ENCODE peak calls at places on chromosomes 11 and 22, in four cellular contexts. One of them, this sample, is unnamed.

GRCh38 chr11:61254403-61255025 is 13.5 kb downstream of the PGA5 start:
- DNase-seq in EH: peak; percentile 72
- DNase-seq in NCI-H1417: peak; percentile 22
- DNase-seq in activated CD4-positive, alpha-beta T cell treated with anti-CD3 and anti-CD28 coated beads for 24 hours: peak; percentile 59
- DNase-seq in this sample: no peak

GRCh38 chr11:1120532-1121342 is 37.0 kb upstream of the MUC5AC start:
- DNase-seq in EH: no peak
- DNase-seq in NCI-H1417: no peak
- DNase-seq in activated CD4-positive, alpha-beta T cell treated with anti-CD3 and anti-CD28 coated beads for 24 hours: no peak
- DNase-seq in this sample: peak; percentile 14

GRCh38 chr11:1604181-1604580 is 4.1 kb downstream of the KRTAP5-3 start:
- DNase-seq in EH: no peak
- DNase-seq in NCI-H1417: no peak
- DNase-seq in activated CD4-positive, alpha-beta T cell treated with anti-CD3 and anti-CD28 coated beads for 24 hours: no peak
- DNase-seq in this sample: no peak

GRCh38 chr11:122069946-122070345 is 46.1 kb downstream of the BLID start:
- DNase-seq in EH: peak; percentile 91
- DNase-seq in NCI-H1417: peak; percentile 79
- DNase-seq in activated CD4-positive, alpha-beta T cell treated with anti-CD3 and anti-CD28 coated beads for 24 hours: no peak
- DNase-seq in this sample: peak; percentile 28

GRCh38 chr11:62885137-62885536 is 4.4 kb downstream of the SLC3A2 start:
- DNase-seq in EH: no peak
- DNase-seq in NCI-H1417: no peak
- DNase-seq in activated CD4-positive, alpha-beta T cell treated with anti-CD3 and anti-CD28 coated beads for 24 hours: no peak
- DNase-seq in this sample: no peak

GRCh38 chr22:49964136-49964492 is 3.5 kb downstream of the PIM3 start:
- DNase-seq in EH: no peak
- DNase-seq in NCI-H1417: no peak
- DNase-seq in activated CD4-positive, alpha-beta T cell treated with anti-CD3 and anti-CD28 coated beads for 24 hours: no peak
- DNase-seq in this sample: no peak

GRCh38 chr11:11407065-11407737 is 54.2 kb upstream of the CSNK2A3 start:
- DNase-seq in EH: no peak
- DNase-seq in NCI-H1417: peak; percentile 95
- DNase-seq in activated CD4-positive, alpha-beta T cell treated with anti-CD3 and anti-CD28 coated beads for 24 hours: no peak
- DNase-seq in this sample: no peak

GRCh38 chr11:46421257-46421880 is 29.8 kb upstream of the CHRM4 start:
- DNase-seq in EH: no peak
- DNase-seq in NCI-H1417: no peak
- DNase-seq in activated CD4-positive, alpha-beta T cell treated with anti-CD3 and anti-CD28 coated beads for 24 hours: no peak
- DNase-seq in this sample: no peak

GRCh38 chr22:44133901-44134511 is 46.7 kb upstream of the PARVG start:
- DNase-seq in EH: peak; percentile 88
- DNase-seq in NCI-H1417: no peak
- DNase-seq in activated CD4-positive, alpha-beta T cell treated with anti-CD3 and anti-CD28 coated beads for 24 hours: no peak
- DNase-seq in this sample: no peak

This sample was measured in omental fat pad.